ENCODE peak calls at places on chromosome 6, in six cellular contexts. F is GM12878, V is SK-N-SH, T is H1, A is HepG2, O is K562. X is an unnamed sample. For H4K20me1, the result is how much of the 10 kb centered on the place peaks cover.

GRCh38 chr6:132218063-132218696 is 183.1 kb downstream of the MOXD1 start:
- DNase-seq in O (no peak), A (peak), V (peak), F (no peak), T (no peak), X (peak)

GRCh38 chr6:3251462-3252314 is 7.1 kb upstream of the PSMG4 start:
- DNase-seq in A (peak), T (peak), V (peak), F (peak), O (peak), X (peak)

GRCh38 chr6:111739257-111739696 is 133.6 kb upstream of the TRAF3IP2 start:
- DNase-seq in V (peak), F (no peak), A (no peak), T (no peak), O (no peak), X (no peak)

GRCh38 chr6:133055527-133055966 is 185.6 kb upstream of the EYA4 start:
- DNase-seq in O (no peak), A (no peak), V (no peak), T (peak), F (no peak), X (no peak)

GRCh38 chr6:94751641-94752329 is 825.5 kb upstream of the MANEA start:
- DNase-seq in F (peak), A (no peak), O (no peak), T (no peak), V (no peak), X (no peak)

GRCh38 chr6:126268087-126268486 is 71.8 kb upstream of the CENPW start:
- DNase-seq in T (no peak), V (peak), F (peak), O (peak), A (no peak), X (no peak)

GRCh38 chr6:115551510-115551909 is 509.2 kb downstream of the FRK start:
- DNase-seq in A (no peak), V (peak), F (no peak), O (no peak), T (no peak), X (no peak)

GRCh38 chr6:75334266-75335040 is 49.9 kb upstream of the TMEM30A start:
- DNase-seq in T (peak), V (no peak), A (no peak), F (no peak), O (no peak), X (peak)

GRCh38 chr6:19157496-19157895 is 679.7 kb upstream of the ID4 start:
- DNase-seq in T (no peak), F (no peak), V (no peak), O (no peak), A (no peak), X (no peak)

GRCh38 chr6:31898200-31899011 is 908 bp upstream of the EHMT2 start:
- DNase-seq in V (peak), A (peak), O (peak), F (no peak), T (peak), X (peak)

GRCh38 chr6:12637960-12638641 is 78.5 kb upstream of the PHACTR1 start:
- DNase-seq in V (peak), A (peak), O (peak), F (peak), T (peak), X (peak)

GRCh38 chr6:159935633-159936032 is 33.2 kb upstream of the IGF2R start:
- DNase-seq in V (no peak), T (no peak), O (no peak), A (no peak), F (no peak), X (peak)

GRCh38 chr6:89941031-89941775 is 46.9 kb downstream of the GJA10 start:
- DNase-seq in T (no peak), V (no peak), A (peak), F (no peak), O (no peak), X (no peak)

GRCh38 chr6:46062312-46062711 is 46.7 kb upstream of the CLIC5 start:
- DNase-seq in T (no peak), F (no peak), O (no peak), V (no peak), A (no peak), X (no peak)

GRCh38 chr6:107931894-107932293 is 26.1 kb downstream of the SEC63 start:
- DNase-seq in A (peak), F (no peak), V (no peak), O (no peak), T (no peak), X (no peak)

GRCh38 chr6:131059486-131059885 is 3.6 kb downstream of the EPB41L2 start:
- DNase-seq in F (no peak), A (no peak), V (no peak), T (no peak), O (no peak), X (peak)

GRCh38 chr6:5457983-5458683 is 196.8 kb downstream of the FARS2 start:
- DNase-seq in V (no peak), F (no peak), A (no peak), T (no peak), O (no peak), X (no peak)

GRCh38 chr6:158642097-158642601 is 2.4 kb downstream of the DYNLT1 start:
- DNase-seq in A (no peak), T (no peak), V (no peak), F (no peak), O (no peak), X (peak)

GRCh38 chr6:157941101-157941863 is 40.4 kb upstream of the SYNJ2 start:
- DNase-seq in O (no peak), T (no peak), V (no peak), F (no peak), A (no peak), X (no peak)

GRCh38 chr6:152313542-152314482 is 323.4 kb downstream of the SYNE1 start:
- DNase-seq in V (no peak), T (no peak), F (no peak), O (no peak), A (peak), X (peak)

GRCh38 chr6:80425089-80425823 is 318.8 kb downstream of the BCKDHB start:
- DNase-seq in T (no peak), O (no peak), V (no peak), A (no peak), F (no peak), X (peak)

GRCh38 chr6:170269873-170270541 is 20.9 kb downstream of the DLL1 start:
- DNase-seq in A (no peak), O (no peak), V (no peak), T (no peak), F (no peak), X (peak)

GRCh38 chr6:116971959-116972358 is 94.9 kb downstream of the RFX6 start:
- DNase-seq in A (peak), F (no peak), O (peak), T (no peak), V (peak), X (peak)

GRCh38 chr6:32114853-32115252 is 5.7 kb upstream of the TNXB start:
- DNase-seq in F (no peak), O (no peak), A (no peak), T (no peak), V (no peak), X (peak)

GRCh38 chr6:75024796-75025195 is 181.1 kb downstream of the COL12A1 start:
- DNase-seq in V (no peak), O (no peak), A (no peak), T (no peak), F (no peak), X (peak)

GRCh38 chr6:128112494-128112893 is 211.6 kb upstream of the THEMIS start:
- DNase-seq in V (no peak), T (no peak), O (no peak), F (no peak), A (no peak), X (peak)

GRCh38 chr6:113476937-113477839 is 380.0 kb upstream of the MARCKS start:
- DNase-seq in V (no peak), O (no peak), T (no peak), A (no peak), F (no peak), X (peak)

GRCh38 chr6:73394577-73395354 is at the start of gene DDX43:
- DNase-seq in T (peak), A (no peak), V (peak), F (no peak), O (no peak), X (no peak)

GRCh38 chr6:166419268-166419667 is 36.5 kb upstream of the MPC1 start:
- DNase-seq in T (no peak), A (no peak), V (no peak), O (no peak), F (peak), X (peak)

GRCh38 chr6:74574794-74575193 is 631.1 kb downstream of the COL12A1 start:
- DNase-seq in F (no peak), O (no peak), T (no peak), A (peak), V (peak), X (peak)

GRCh38 chr6:135087803-135088202 is 33.2 kb upstream of the HBS1L start:
- DNase-seq in F (no peak), O (no peak), V (no peak), T (no peak), A (no peak), X (no peak)

GRCh38 chr6:105879146-105879545 is 207.0 kb upstream of the PRDM1 start:
- DNase-seq in T (no peak), O (no peak), V (no peak), F (no peak), A (no peak), X (no peak)

GRCh38 chr6:6631053-6631452 is 42.5 kb downstream of the LY86 start:
- DNase-seq in V (peak), A (no peak), O (no peak), T (no peak), F (no peak), X (no peak)

GRCh38 chr6:170083236-170084051 is 207.4 kb downstream of the DLL1 start:
- DNase-seq in T (no peak), O (no peak), V (no peak), F (no peak), A (no peak), X (no peak)

GRCh38 chr6:122102026-122102425 is 297.4 kb upstream of the HSF2 start:
- DNase-seq in T (no peak), V (no peak), A (no peak), F (no peak), O (no peak), X (no peak)

DNA sequence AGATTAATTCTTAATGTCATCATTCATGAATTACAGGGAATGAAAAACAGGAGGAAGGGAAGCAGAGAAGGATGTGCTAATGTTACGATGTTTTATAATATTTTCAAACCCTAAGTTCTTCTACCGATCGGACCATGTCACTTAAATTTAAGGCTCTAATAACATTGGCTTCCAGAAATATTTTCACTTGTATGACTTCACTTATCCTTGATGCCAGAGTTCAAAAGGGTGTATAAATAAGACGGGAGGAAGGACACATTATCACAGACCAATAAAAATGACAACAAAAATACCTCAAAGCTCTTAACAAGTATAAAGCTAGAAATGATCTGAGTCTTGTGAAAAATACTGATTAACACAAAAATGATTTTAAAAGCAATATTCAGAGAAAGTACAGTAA is 370.4 kb upstream of the CITED2 start:
- DNase-seq in A (no peak), F (no peak), O (no peak), V (no peak), T (no peak), X (no peak)
- TF ChIP-seq RFX5 in A (no peak), F (no peak), O (no peak), V (no peak), T (no peak), X (no peak)

GRCh38 chr6:42010909-42011308 is 39.4 kb upstream of the TAF8 start:
- DNase-seq in A (no peak), T (no peak), O (no peak), F (no peak), V (no peak), X (no peak)
- H4K20me1 ChIP-seq in A (under half), T (under half), O (under half), F (under half), V (under half), X (under half)

GRCh38 chr6:138896104-138896756 is 91.8 kb downstream of the REPS1 start:
- DNase-seq in F (no peak), O (no peak), A (no peak), T (no peak), V (no peak), X (no peak)
- TF ChIP-seq RFX5 in F (no peak), O (no peak), A (no peak), T (no peak), V (no peak), X (no peak)

DNA sequence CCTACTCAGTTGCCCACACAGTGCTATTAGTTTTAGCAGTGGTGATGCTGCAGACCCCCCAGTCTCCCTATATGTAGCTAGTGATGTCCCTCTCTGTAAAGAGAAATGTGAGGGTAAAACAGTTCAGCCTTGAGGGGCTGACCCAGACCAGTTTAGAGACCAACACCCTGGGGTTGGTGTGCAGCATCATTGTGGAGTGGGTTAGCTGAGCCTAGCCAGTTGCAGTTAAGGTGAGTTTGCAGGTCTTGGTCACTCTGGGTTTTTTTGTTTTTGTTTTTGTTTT is 401 bp upstream of the B3GALT4 start:
- DNase-seq in O (no peak), F (no peak), T (no peak), A (no peak), V (no peak), X (no peak)
- H4K20me1 ChIP-seq in O (under half), F (under half), T (under half), A (under half), V (under half), X (half or more)

GRCh38 chr6:26216886-26217713 is 129.9 kb downstream of the HFE start:
- DNase-seq in T (peak), V (no peak), F (no peak), O (peak), A (peak), X (peak)
- TF ChIP-seq RFX5 in T (no peak), V (no peak), F (no peak), O (no peak), A (no peak), X (no peak)

GRCh38 chr6:34890526-34890910 is 1.5 kb downstream of the ANKS1A start:
- DNase-seq in A (no peak), F (no peak), T (no peak), V (no peak), O (no peak), X (no peak)
- H4K20me1 ChIP-seq in A (under half), F (under half), T (under half), V (under half), O (under half), X (under half)

GRCh38 chr6:142372348-142372747 is 70.5 kb downstream of the ADGRG6 start:
- DNase-seq in O (no peak), A (no peak), V (no peak), T (no peak), F (no peak), X (peak)
- TF ChIP-seq RFX5 in O (no peak), A (no peak), V (no peak), T (no peak), F (no peak), X (no peak)

DNA sequence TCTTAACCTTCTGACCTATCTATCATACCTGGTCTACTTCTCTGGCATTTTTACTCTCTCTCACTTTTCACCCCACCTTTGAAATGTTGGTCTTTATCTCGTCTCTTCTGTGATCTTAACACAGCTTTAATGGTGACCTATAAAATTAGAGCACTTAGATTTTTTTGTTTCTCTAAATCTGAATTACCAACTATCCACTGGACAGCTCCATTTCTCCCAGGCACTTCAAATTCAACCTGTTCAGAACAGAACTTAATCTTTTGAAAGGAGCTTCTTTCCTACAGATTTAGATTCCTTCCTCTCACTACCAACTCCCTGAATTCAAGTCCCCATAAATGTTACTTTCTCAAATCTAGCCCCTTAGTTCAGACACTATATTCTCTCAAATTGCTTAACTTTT is 15.0 kb upstream of the MTFR2 start:
- DNase-seq in T (no peak), V (no peak), F (no peak), A (no peak), O (no peak), X (no peak)
- H4K20me1 ChIP-seq in T (under half), V (under half), F (under half), A (under half), O (under half), X (under half)

DNA sequence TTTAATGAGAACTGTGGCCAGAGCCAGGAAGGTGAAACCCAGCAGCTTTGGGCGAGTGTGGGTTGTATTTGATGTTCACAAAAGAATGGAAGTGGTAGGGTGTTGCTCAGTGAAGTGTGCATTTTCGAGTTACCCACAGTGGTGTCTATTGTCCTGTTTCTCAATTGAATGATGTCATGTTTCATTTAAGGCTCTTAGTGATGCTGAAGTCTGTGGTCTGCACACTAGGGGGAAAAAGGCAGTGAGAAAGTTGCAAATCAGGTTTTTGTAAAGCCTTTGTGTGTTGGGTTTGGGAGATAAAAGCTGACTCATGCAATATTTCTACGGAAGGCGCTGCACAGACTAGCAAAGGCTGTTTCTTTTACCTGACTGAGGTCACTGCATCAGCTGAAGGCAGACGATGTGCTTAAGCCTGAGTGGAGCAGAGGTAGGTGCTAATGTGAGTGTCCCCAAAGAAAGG is 121.1 kb downstream of the PLEKHG1 start:
- DNase-seq in F (peak), T (no peak), O (no peak), V (no peak), A (no peak), X (no peak)
- TF ChIP-seq RFX5 in F (no peak), T (no peak), O (no peak), V (no peak), A (no peak), X (no peak)

X was measured in IMR-90.